ENCODE peak calls at places on chromosomes 11 and 22, in five cellular contexts. One of them, this sample, is unnamed.

GRCh38 chr11:23509023-23509422 is 648.7 kb upstream of the CCDC179 start:
- DNase-seq in thoracic aorta: no peak
- DNase-seq in H9: no peak
- DNase-seq in CD8-positive, alpha-beta T cell: no peak
- DNase-seq in left ventricle myocardium inferior: no peak
- DNase-seq in this sample: no peak

GRCh38 chr11:43997022-43997665 is 50.6 kb upstream of the ACCSL start:
- DNase-seq in thoracic aorta: no peak
- DNase-seq in H9: no peak
- DNase-seq in CD8-positive, alpha-beta T cell: no peak
- DNase-seq in left ventricle myocardium inferior: no peak
- DNase-seq in this sample: no peak

GRCh38 chr22:41169157-41169556 is 36.0 kb upstream of the L3MBTL2 start:
- DNase-seq in thoracic aorta: no peak
- DNase-seq in H9: no peak
- DNase-seq in CD8-positive, alpha-beta T cell: no peak
- DNase-seq in left ventricle myocardium inferior: no peak
- DNase-seq in this sample: no peak

GRCh38 chr11:38060930-38061329 is 1462.9 kb upstream of the RAG2 start:
- DNase-seq in thoracic aorta: no peak
- DNase-seq in H9: no peak
- DNase-seq in CD8-positive, alpha-beta T cell: no peak
- DNase-seq in left ventricle myocardium inferior: no peak
- DNase-seq in this sample: no peak

GRCh38 chr11:108961095-108961494 is 296.2 kb downstream of the DDX10 start:
- DNase-seq in thoracic aorta: no peak
- DNase-seq in H9: no peak
- DNase-seq in CD8-positive, alpha-beta T cell: no peak
- DNase-seq in left ventricle myocardium inferior: no peak
- DNase-seq in this sample: no peak

GRCh38 chr11:19573666-19574065 is 139.0 kb upstream of the NAV2 start:
- DNase-seq in thoracic aorta: no peak
- DNase-seq in H9: no peak
- DNase-seq in CD8-positive, alpha-beta T cell: no peak
- DNase-seq in left ventricle myocardium inferior: peak; percentile 66
- DNase-seq in this sample: no peak

GRCh38 chr11:47918882-47919495 is 61.4 kb upstream of the PTPRJ start:
- DNase-seq in thoracic aorta: no peak
- DNase-seq in H9: no peak
- DNase-seq in CD8-positive, alpha-beta T cell: no peak
- DNase-seq in left ventricle myocardium inferior: no peak
- DNase-seq in this sample: no peak

GRCh38 chr11:36073411-36074203 is 129.7 kb downstream of the LDLRAD3 start:
- DNase-seq in thoracic aorta: no peak
- DNase-seq in H9: no peak
- DNase-seq in CD8-positive, alpha-beta T cell: no peak
- DNase-seq in left ventricle myocardium inferior: peak; percentile 43
- DNase-seq in this sample: peak; percentile 90

GRCh38 chr11:112128483-112129121 is 35.3 kb downstream of the IL18 start:
- DNase-seq in thoracic aorta: no peak
- DNase-seq in H9: no peak
- DNase-seq in CD8-positive, alpha-beta T cell: no peak
- DNase-seq in left ventricle myocardium inferior: peak; percentile 18
- DNase-seq in this sample: peak; percentile 73

GRCh38 chr11:1059759-1060158 is 14.9 kb upstream of the MUC2 start:
- DNase-seq in thoracic aorta: no peak
- DNase-seq in H9: peak; percentile 51
- DNase-seq in CD8-positive, alpha-beta T cell: no peak
- DNase-seq in left ventricle myocardium inferior: no peak
- DNase-seq in this sample: no peak

GRCh38 chr11:58618215-58618614 is 4.2 kb upstream of the CNTF start:
- DNase-seq in thoracic aorta: no peak
- DNase-seq in H9: no peak
- DNase-seq in CD8-positive, alpha-beta T cell: no peak
- DNase-seq in left ventricle myocardium inferior: no peak
- DNase-seq in this sample: no peak

GRCh38 chr11:117144477-117145392 is 648 bp downstream of the PAFAH1B2 start:
- DNase-seq in thoracic aorta: peak; percentile 47
- DNase-seq in H9: no peak
- DNase-seq in CD8-positive, alpha-beta T cell: peak; percentile 7
- DNase-seq in left ventricle myocardium inferior: peak; percentile 61
- DNase-seq in this sample: peak; percentile 53

GRCh38 chr11:114091791-114092397 is 32.4 kb downstream of the ZBTB16 start:
- DNase-seq in thoracic aorta: no peak
- DNase-seq in H9: no peak
- DNase-seq in CD8-positive, alpha-beta T cell: no peak
- DNase-seq in left ventricle myocardium inferior: no peak
- DNase-seq in this sample: no peak

GRCh38 chr11:61671527-61671926 is 8.7 kb upstream of the DAGLA start:
- DNase-seq in thoracic aorta: no peak
- DNase-seq in H9: peak; percentile 78
- DNase-seq in CD8-positive, alpha-beta T cell: no peak
- DNase-seq in left ventricle myocardium inferior: no peak
- DNase-seq in this sample: peak; percentile 42

GRCh38 chr22:46196268-46196667 is 45.9 kb downstream of the PPARA start:
- DNase-seq in thoracic aorta: no peak
- DNase-seq in H9: no peak
- DNase-seq in CD8-positive, alpha-beta T cell: no peak
- DNase-seq in left ventricle myocardium inferior: peak; percentile 79
- DNase-seq in this sample: peak; percentile 89

GRCh38 chr11:41714101-41714500 is 254.6 kb upstream of the LRRC4C start:
- DNase-seq in thoracic aorta: no peak
- DNase-seq in H9: no peak
- DNase-seq in CD8-positive, alpha-beta T cell: no peak
- DNase-seq in left ventricle myocardium inferior: no peak
- DNase-seq in this sample: no peak

GRCh38 chr22:36256474-36256873 is 3.5 kb downstream of the APOL1 start:
- DNase-seq in thoracic aorta: no peak
- DNase-seq in H9: peak; percentile 4
- DNase-seq in CD8-positive, alpha-beta T cell: no peak
- DNase-seq in left ventricle myocardium inferior: no peak
- DNase-seq in this sample: no peak

GRCh38 chr22:39364646-39365405 is 15.0 kb downstream of the SYNGR1 start:
- DNase-seq in thoracic aorta: no peak
- DNase-seq in H9: no peak
- DNase-seq in CD8-positive, alpha-beta T cell: no peak
- DNase-seq in left ventricle myocardium inferior: no peak
- DNase-seq in this sample: no peak

GRCh38 chr22:37335819-37336199 is 53.5 kb downstream of the CYTH4 start:
- DNase-seq in thoracic aorta: no peak
- DNase-seq in H9: no peak
- DNase-seq in CD8-positive, alpha-beta T cell: no peak
- DNase-seq in left ventricle myocardium inferior: no peak
- DNase-seq in this sample: no peak

GRCh38 chr11:95068549-95068948 is 1.8 kb downstream of the SRSF8 start:
- DNase-seq in thoracic aorta: peak; percentile 60
- DNase-seq in H9: peak; percentile 45
- DNase-seq in CD8-positive, alpha-beta T cell: peak; percentile 56
- DNase-seq in left ventricle myocardium inferior: peak; percentile 65
- DNase-seq in this sample: peak; percentile 84

GRCh38 chr11:111367411-111368284 is 11.4 kb downstream of the POU2AF1 start:
- DNase-seq in thoracic aorta: no peak
- DNase-seq in H9: no peak
- DNase-seq in CD8-positive, alpha-beta T cell: no peak
- DNase-seq in left ventricle myocardium inferior: no peak
- DNase-seq in this sample: no peak

GRCh38 chr11:42770444-42771065 is 541.2 kb upstream of the API5 start:
- DNase-seq in thoracic aorta: no peak
- DNase-seq in H9: peak; percentile 31
- DNase-seq in CD8-positive, alpha-beta T cell: no peak
- DNase-seq in left ventricle myocardium inferior: no peak
- DNase-seq in this sample: no peak

GRCh38 chr11:22510741-22511140 is 114.9 kb downstream of the FANCF start:
- DNase-seq in thoracic aorta: no peak
- DNase-seq in H9: no peak
- DNase-seq in CD8-positive, alpha-beta T cell: no peak
- DNase-seq in left ventricle myocardium inferior: no peak
- DNase-seq in this sample: no peak

DNA sequence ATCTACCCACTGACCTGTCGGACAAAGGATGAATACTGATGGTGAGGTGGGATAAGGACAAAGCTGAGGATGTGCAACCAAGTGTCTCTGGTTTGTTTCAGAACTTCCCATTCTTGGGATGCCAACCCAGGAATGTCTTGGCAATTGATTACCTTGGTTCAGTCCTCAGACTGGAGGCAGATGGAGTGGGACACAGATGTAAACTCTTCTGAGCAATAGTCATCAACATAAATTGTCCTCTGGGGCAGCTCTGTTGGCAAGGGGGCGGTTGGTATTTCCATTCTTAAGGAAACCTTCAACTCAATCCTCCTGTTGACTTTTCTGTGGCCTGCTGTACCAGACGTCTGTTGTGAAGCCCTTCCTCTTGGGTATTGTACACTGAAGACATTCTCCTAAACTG is 6.8 kb downstream of the ABTB2 start:
- DNase-seq in thoracic aorta: no peak
- DNase-seq in H9: peak; percentile 2
- DNase-seq in CD8-positive, alpha-beta T cell: no peak
- DNase-seq in left ventricle myocardium inferior: no peak
- DNase-seq in this sample: no peak
- H3K4me1 ChIP-seq in thoracic aorta: peaks cover 27% of the 10 kb centered on the region
- H3K4me1 ChIP-seq in H9: peaks cover 2% of the 10 kb centered on the region
- H3K4me1 ChIP-seq in CD8-positive, alpha-beta T cell: peaks cover 1% of the 10 kb centered on the region
- H3K4me1 ChIP-seq in left ventricle myocardium inferior: peaks cover 60% of the 10 kb centered on the region
- H3K4me1 ChIP-seq in this sample: peaks cover 70% of the 10 kb centered on the region

GRCh38 chr11:86487670-86488069 is 113.0 kb downstream of the CCDC81 start:
- DNase-seq in thoracic aorta: no peak
- DNase-seq in H9: no peak
- DNase-seq in CD8-positive, alpha-beta T cell: no peak
- DNase-seq in left ventricle myocardium inferior: no peak
- DNase-seq in this sample: no peak
- TF ChIP-seq CTCF in thoracic aorta: no peak
- TF ChIP-seq CTCF in H9: no peak
- TF ChIP-seq CTCF in CD8-positive, alpha-beta T cell: no peak
- TF ChIP-seq CTCF in left ventricle myocardium inferior: no peak
- TF ChIP-seq CTCF in this sample: no peak

DNA sequence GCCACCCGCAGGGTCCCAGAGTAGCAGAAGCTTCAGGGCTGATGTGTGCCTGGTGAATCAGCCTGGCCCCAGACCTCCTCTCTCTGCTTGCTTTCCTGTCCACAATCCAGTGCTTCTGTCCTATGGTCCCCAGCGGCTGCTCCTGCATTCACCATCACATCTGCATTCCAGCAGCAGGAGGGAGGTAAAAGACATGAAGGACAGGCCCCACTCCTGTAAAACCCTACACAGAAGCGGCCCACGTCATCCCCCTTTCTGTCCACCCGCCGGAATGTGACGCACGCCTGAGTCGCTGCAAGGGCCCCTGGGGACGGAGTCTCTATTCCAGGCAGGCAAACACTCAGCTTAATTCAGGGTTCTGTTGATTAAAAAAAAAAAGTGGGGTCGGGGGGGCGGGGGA is 58.3 kb downstream of the CDKN1C start:
- DNase-seq in thoracic aorta: no peak
- DNase-seq in H9: no peak
- DNase-seq in CD8-positive, alpha-beta T cell: no peak
- DNase-seq in left ventricle myocardium inferior: peak; percentile 15
- DNase-seq in this sample: peak; percentile 51
- H3K27ac ChIP-seq in thoracic aorta: peak overlapping the region; percentile 77
- H3K27ac ChIP-seq in H9: no peak overlapping the region
- H3K27ac ChIP-seq in CD8-positive, alpha-beta T cell: no peak overlapping the region
- H3K27ac ChIP-seq in left ventricle myocardium inferior: peak overlapping the region; percentile 94
- H3K27ac ChIP-seq in this sample: peak overlapping the region; percentile 71

DNA sequence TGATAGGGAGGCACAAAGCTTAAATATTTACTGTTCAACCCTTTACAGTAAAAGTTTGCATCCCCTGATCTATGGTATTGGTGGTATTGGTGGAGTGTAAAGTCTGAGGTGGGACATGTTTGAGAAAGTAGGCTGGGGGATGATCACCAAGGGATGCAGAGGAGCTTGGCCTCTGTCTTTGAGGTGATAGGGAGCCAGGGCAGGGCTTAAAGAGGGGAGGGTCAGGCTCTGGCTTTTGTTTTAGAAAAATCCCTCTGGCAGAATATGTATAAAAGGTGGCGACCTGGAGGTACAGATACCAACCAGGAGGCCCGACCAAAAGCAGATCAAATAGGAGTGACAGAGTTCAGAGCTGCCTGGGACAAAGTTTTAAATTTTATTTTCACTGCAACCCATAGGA is 59.0 kb downstream of the SWAP70 start:
- DNase-seq in thoracic aorta: no peak
- DNase-seq in H9: no peak
- DNase-seq in CD8-positive, alpha-beta T cell: no peak
- DNase-seq in left ventricle myocardium inferior: no peak
- DNase-seq in this sample: no peak
- H3K4me1 ChIP-seq in thoracic aorta: peaks cover 13% of the 10 kb centered on the region
- H3K4me1 ChIP-seq in H9: no peaks in the 10 kb centered on the region
- H3K4me1 ChIP-seq in CD8-positive, alpha-beta T cell: no peaks in the 10 kb centered on the region
- H3K4me1 ChIP-seq in left ventricle myocardium inferior: peaks cover 39% of the 10 kb centered on the region
- H3K4me1 ChIP-seq in this sample: no peaks in the 10 kb centered on the region

GRCh38 chr22:50535113-50535512 is 5.3 kb upstream of the TYMP start:
- DNase-seq in thoracic aorta: no peak
- DNase-seq in H9: no peak
- DNase-seq in CD8-positive, alpha-beta T cell: no peak
- DNase-seq in left ventricle myocardium inferior: no peak
- DNase-seq in this sample: no peak
- TF ChIP-seq CTCF in thoracic aorta: no peak
- TF ChIP-seq CTCF in H9: no peak
- TF ChIP-seq CTCF in CD8-positive, alpha-beta T cell: no peak
- TF ChIP-seq CTCF in left ventricle myocardium inferior: no peak
- TF ChIP-seq CTCF in this sample: no peak

GRCh38 chr11:128469220-128469619 is 118.1 kb downstream of the ETS1 start:
- DNase-seq in thoracic aorta: no peak
- DNase-seq in H9: no peak
- DNase-seq in CD8-positive, alpha-beta T cell: no peak
- DNase-seq in left ventricle myocardium inferior: no peak
- DNase-seq in this sample: no peak

GRCh38 chr11:128465946-128466688 is 121.2 kb downstream of the ETS1 start:
- DNase-seq in thoracic aorta: no peak
- DNase-seq in H9: no peak
- DNase-seq in CD8-positive, alpha-beta T cell: no peak
- DNase-seq in left ventricle myocardium inferior: peak; percentile 60
- DNase-seq in this sample: no peak

GRCh38 chr11:128467041-128467440 is 120.3 kb downstream of the ETS1 start:
- DNase-seq in thoracic aorta: no peak
- DNase-seq in H9: no peak
- DNase-seq in CD8-positive, alpha-beta T cell: no peak
- DNase-seq in left ventricle myocardium inferior: no peak
- DNase-seq in this sample: no peak

GRCh38 chr11:128468106-128468505 is 119.3 kb downstream of the ETS1 start:
- DNase-seq in thoracic aorta: no peak
- DNase-seq in H9: no peak
- DNase-seq in CD8-positive, alpha-beta T cell: no peak
- DNase-seq in left ventricle myocardium inferior: no peak
- DNase-seq in this sample: no peak

DNA sequence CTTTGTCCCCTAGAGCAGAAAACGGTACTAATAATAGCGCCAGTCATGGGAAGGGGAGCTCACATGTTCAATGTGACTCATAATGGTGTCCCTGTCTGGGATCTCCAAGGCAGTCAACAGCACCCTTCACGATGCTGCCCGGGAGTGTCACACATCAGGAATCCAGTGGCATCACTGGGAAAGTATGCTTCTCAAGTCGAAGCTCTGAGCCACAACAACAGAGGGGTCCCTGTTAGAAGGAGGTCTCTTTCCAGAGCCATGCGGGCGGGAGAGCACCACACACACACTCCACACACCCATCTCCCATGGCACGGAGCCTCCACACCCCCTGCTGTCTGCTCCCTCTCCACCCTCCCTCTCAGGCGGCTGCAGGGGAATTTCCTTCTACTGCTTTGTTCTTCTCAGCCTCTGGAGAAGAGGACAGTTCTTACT is 119.7 kb downstream of the ETS1 start:
- DNase-seq in thoracic aorta: peak; percentile 51
- DNase-seq in H9: no peak
- DNase-seq in CD8-positive, alpha-beta T cell: no peak
- DNase-seq in left ventricle myocardium inferior: no peak
- DNase-seq in this sample: peak; percentile 49
- H3K27ac ChIP-seq in thoracic aorta: peak overlapping the region; percentile 75
- H3K27ac ChIP-seq in H9: no peak overlapping the region
- H3K27ac ChIP-seq in CD8-positive, alpha-beta T cell: peak overlapping the region; percentile 68
- H3K27ac ChIP-seq in left ventricle myocardium inferior: peak overlapping the region; percentile 80
- H3K27ac ChIP-seq in this sample: peak overlapping the region; percentile 51

GRCh38 chr11:72781063-72781312 is 12.9 kb downstream of the STARD10 start:
- DNase-seq in thoracic aorta: no peak
- DNase-seq in H9: no peak
- DNase-seq in CD8-positive, alpha-beta T cell: no peak
- DNase-seq in left ventricle myocardium inferior: no peak
- DNase-seq in this sample: no peak
- H3K4me1 ChIP-seq in thoracic aorta: peaks cover 9% of the 10 kb centered on the region
- H3K4me1 ChIP-seq in H9: peaks cover 4% of the 10 kb centered on the region
- H3K4me1 ChIP-seq in CD8-positive, alpha-beta T cell: peaks cover 16% of the 10 kb centered on the region
- H3K4me1 ChIP-seq in left ventricle myocardium inferior: peaks cover 51% of the 10 kb centered on the region
- H3K4me1 ChIP-seq in this sample: peaks cover 29% of the 10 kb centered on the region

This sample was measured in psoas muscle.